ENCODE peak calls at places on chromosomes 5 and 9, in five cellular contexts. Y is OCI-LY7, T is brain microvascular endothelial cell, V is Panc1, M is cardiac muscle cell. D is an unnamed sample.

GRCh38 chr9:111874500-111874899 is 22.1 kb upstream of the UGCG start:
- DNase-seq in T (no peak), Y (no peak), V (no peak), M (no peak), D (no peak)

GRCh38 chr9:104906441-104907277 is 21.3 kb downstream of the ABCA1 start:
- DNase-seq in V (no peak), Y (no peak), M (no peak), T (peak; percentile 42), D (no peak)

GRCh38 chr5:9056046-9056445 is 489.8 kb downstream of the SEMA5A start:
- DNase-seq in V (no peak), Y (no peak), T (no peak), M (no peak), D (no peak)

GRCh38 chr5:28156981-28157380 is 1118.6 kb upstream of the CDH9 start:
- DNase-seq in M (no peak), Y (no peak), T (peak; percentile 21), V (no peak), D (peak; percentile 9)

GRCh38 chr5:38533286-38534121 is 22.9 kb downstream of the LIFR start:
- DNase-seq in M (peak; percentile 47), V (no peak), T (no peak), Y (no peak), D (no peak)

GRCh38 chr9:95778957-95779356 is 96.5 kb upstream of the ERCC6L2 start:
- DNase-seq in M (no peak), V (no peak), T (no peak), Y (no peak), D (no peak)

GRCh38 chr5:140145818-140146522 is 20.2 kb downstream of the IGIP start:
- DNase-seq in V (no peak), Y (no peak), T (peak; percentile 42), M (peak; percentile 92), D (no peak)

GRCh38 chr5:82106806-82107205 is 135.0 kb downstream of the ATG10 start:
- DNase-seq in M (no peak), Y (no peak), T (no peak), V (no peak), D (no peak)

GRCh38 chr5:151448038-151448985 is 909 bp downstream of the SLC36A1 start:
- DNase-seq in Y (peak; percentile 49), T (no peak), M (peak; percentile 47), V (no peak), D (no peak)

GRCh38 chr5:175202461-175203065 is 241.4 kb downstream of the DRD1 start:
- DNase-seq in V (no peak), Y (no peak), M (peak; percentile 46), T (no peak), D (no peak)

GRCh38 chr5:3118321-3118720 is 366.8 kb upstream of the IRX2 start:
- DNase-seq in T (no peak), M (no peak), Y (no peak), V (no peak), D (no peak)

GRCh38 chr9:97059661-97060060 is 20.7 kb upstream of the CTSV start:
- DNase-seq in M (no peak), Y (no peak), V (no peak), T (no peak), D (no peak)

GRCh38 chr9:88291853-88292252 is 96.4 kb upstream of the SPIN1 start:
- DNase-seq in Y (no peak), T (no peak), V (no peak), M (no peak), D (no peak)

GRCh38 chr5:110105692-110106091 is 416.0 kb downstream of the MAN2A1 start:
- DNase-seq in V (no peak), T (no peak), Y (no peak), M (peak; percentile 34), D (no peak)

GRCh38 chr5:142432369-142432863 is 107.6 kb upstream of the SPRY4 start:
- DNase-seq in Y (no peak), T (no peak), M (no peak), V (no peak), D (no peak)

GRCh38 chr9:35729101-35729500 is 2.9 kb downstream of the TLN1 start:
- DNase-seq in V (no peak), Y (no peak), M (no peak), T (no peak), D (no peak)

GRCh38 chr9:35725362-35725761 is 6.6 kb downstream of the TLN1 start:
- DNase-seq in T (no peak), V (no peak), M (no peak), Y (no peak), D (no peak)

GRCh38 chr9:35727676-35728040 is 4.3 kb downstream of the TLN1 start:
- DNase-seq in Y (no peak), T (peak; percentile 68), V (no peak), M (peak; percentile 7), D (no peak)

GRCh38 chr9:35728041-35728971 is 3.7 kb downstream of the TLN1 start:
- DNase-seq in Y (peak; percentile 63), M (peak; percentile 90), T (peak; percentile 82), V (no peak), D (peak; percentile 68)

GRCh38 chr9:35726876-35727438 is 5.0 kb downstream of the TLN1 start:
- DNase-seq in Y (peak; percentile 72), M (peak; percentile 59), V (no peak), T (peak; percentile 40), D (no peak)
- TF ChIP-seq CTCF in Y (peak; percentile 75), M (peak; percentile 11), V (no peak), T (peak; percentile 20), D (peak; percentile 36)

GRCh38 chr9:2018162-2018643 is 3.1 kb downstream of the SMARCA2 start:
- DNase-seq in M (no peak), V (no peak), Y (no peak), T (no peak), D (no peak)

GRCh38 chr9:2019723-2020122 is 4.6 kb downstream of the SMARCA2 start:
- DNase-seq in Y (no peak), V (no peak), T (no peak), M (no peak), D (no peak)

GRCh38 chr9:2017209-2017458 is 2.0 kb downstream of the SMARCA2 start:
- DNase-seq in Y (no peak), M (no peak), T (no peak), V (no peak), D (no peak)

GRCh38 chr9:2017459-2018161 is 2.5 kb downstream of the SMARCA2 start:
- DNase-seq in T (peak; percentile 43), V (no peak), Y (peak; percentile 78), M (peak; percentile 63), D (no peak)

GRCh38 chr9:2018764-2019548 is 3.8 kb downstream of the SMARCA2 start:
- DNase-seq in M (no peak), T (no peak), Y (peak; percentile 19), V (no peak), D (no peak)
- H3K4me3 ChIP-seq in M (peak overlapping the region; percentile 67), T (no peak overlapping the region), Y (peak overlapping the region; percentile 91), V (no peak overlapping the region), D (peak overlapping the region; percentile 87)

DNA sequence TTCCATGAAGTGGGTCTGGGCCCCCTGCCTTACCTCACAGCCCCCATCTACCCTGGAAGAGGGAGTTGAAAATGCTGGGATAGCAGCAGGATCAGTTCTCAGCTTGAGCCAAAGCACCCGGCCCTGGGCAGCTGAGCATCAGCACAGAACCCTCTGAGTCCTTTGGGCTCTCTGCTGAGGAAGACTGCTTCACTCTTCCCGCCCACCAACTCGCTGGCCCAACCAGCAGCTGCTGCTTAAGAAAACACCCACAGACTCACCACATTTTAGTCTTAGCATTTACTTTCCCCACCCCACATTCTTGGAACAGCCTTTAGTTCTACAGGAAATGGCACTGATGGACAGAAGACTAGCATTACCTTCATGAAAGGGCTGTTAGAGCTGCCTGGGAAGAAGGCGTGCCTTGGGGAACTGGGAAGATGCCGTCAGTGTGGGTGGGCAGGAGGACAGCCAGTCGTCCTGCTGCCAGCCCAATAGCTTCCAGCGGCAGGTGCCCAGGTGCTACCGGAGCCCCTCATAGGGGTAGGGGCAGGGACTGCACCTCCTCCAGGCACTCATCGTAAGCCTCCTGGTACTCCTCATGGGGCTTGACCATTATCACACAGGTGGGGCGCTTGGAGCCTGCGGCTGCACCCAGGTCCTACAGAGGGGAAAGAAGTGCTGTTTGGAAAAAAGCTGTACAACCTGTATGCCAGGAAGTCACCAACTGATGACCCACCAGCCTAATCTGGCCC is 4.3 kb downstream of the NHP2 start:
- DNase-seq in V (no peak), M (no peak), Y (no peak), T (no peak), D (no peak)
- TF ChIP-seq CTCF in V (no peak), M (no peak), Y (no peak), T (no peak), D (no peak)

DNA sequence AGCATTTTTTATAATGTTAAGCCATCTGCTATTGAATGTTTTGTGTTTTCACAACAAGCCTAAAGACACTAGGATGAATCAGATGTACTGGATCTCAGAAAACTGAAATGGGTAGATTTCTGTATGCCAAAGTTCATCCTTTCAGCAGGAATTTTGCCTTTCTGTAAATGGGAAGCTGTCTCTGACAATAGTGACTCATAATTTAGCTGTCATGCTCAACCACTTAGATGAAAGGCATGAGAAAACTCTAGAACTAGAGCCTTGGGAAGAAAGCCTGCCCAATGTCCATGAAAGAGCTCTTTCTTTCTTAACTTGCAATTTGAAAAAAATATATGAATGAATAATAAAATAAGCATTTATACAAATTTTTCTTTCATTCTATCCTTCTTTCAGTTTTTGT is 616.0 kb upstream of the EDIL3 start:
- DNase-seq in M (no peak), T (peak; percentile 6), Y (no peak), V (no peak), D (no peak)
- H3K4me3 ChIP-seq in M (no peak overlapping the region), T (no peak overlapping the region), Y (no peak overlapping the region), V (no peak overlapping the region), D (no peak overlapping the region)

GRCh38 chr9:101486693-101487442 is 46.8 kb upstream of the RNF20 start:
- DNase-seq in T (no peak), V (no peak), M (peak; percentile 64), Y (no peak), D (no peak)
- TF ChIP-seq CTCF in T (peak; percentile 60), V (peak; percentile 71), M (peak; percentile 14), Y (no peak), D (peak; percentile 38)

GRCh38 chr9:131282175-131282574 is 5.9 kb upstream of the FAM78A start:
- DNase-seq in Y (no peak), M (no peak), T (no peak), V (no peak), D (no peak)
- H3K4me3 ChIP-seq in Y (no peak overlapping the region), M (peak overlapping the region; percentile 29), T (no peak overlapping the region), V (no peak overlapping the region), D (no peak overlapping the region)

GRCh38 chr5:1204693-1205242 is 3.4 kb downstream of the SLC6A19 start:
- DNase-seq in V (no peak), T (peak; percentile 12), Y (peak; percentile 6), M (peak; percentile 59), D (no peak)
- TF ChIP-seq CTCF in V (no peak), T (peak; percentile 50), Y (no peak), M (peak; percentile 38), D (peak; percentile 24)

GRCh38 chr9:127549218-127549617 is 62.9 kb upstream of the STXBP1 start:
- DNase-seq in T (no peak), Y (no peak), V (no peak), M (no peak), D (no peak)

GRCh38 chr9:127545196-127546124 is 66.6 kb upstream of the STXBP1 start:
- DNase-seq in M (no peak), Y (no peak), T (no peak), V (no peak), D (no peak)

GRCh38 chr9:127548352-127548878 is 63.7 kb upstream of the STXBP1 start:
- DNase-seq in Y (no peak), V (no peak), M (no peak), T (no peak), D (no peak)

GRCh38 chr9:127543973-127544533 is 68.0 kb upstream of the STXBP1 start:
- DNase-seq in V (no peak), Y (no peak), M (no peak), T (no peak), D (no peak)

GRCh38 chr9:127546125-127546832 is 65.8 kb upstream of the STXBP1 start:
- DNase-seq in V (no peak), T (no peak), Y (no peak), M (no peak), D (no peak)
- H3K4me3 ChIP-seq in V (no peak overlapping the region), T (no peak overlapping the region), Y (no peak overlapping the region), M (no peak overlapping the region), D (no peak overlapping the region)